ENCODE peak calls at places on chromosomes 3 and 15, in seven cellular contexts. One of them, this sample, is unnamed.
A peak's percentile ranks its signal among the peaks of the same experiment; 100 is the strongest.

GRCh38 chr3:23129062-23129461 is 74.1 kb upstream of the UBE2E2 start:
- DNase-seq in activated gamma-delta T cell: no peak
- DNase-seq in foreskin fibroblast: no peak
- DNase-seq in stimulated activated CD4-positive, alpha-beta T cell treated with anti-CD3 and anti-CD28 coated beads, Interleukin-1b, Interleukin-23, amount 100 ng/mL, for 1 hour: no peak
- DNase-seq in mucosa of descending colon: no peak
- DNase-seq in NCI-H1436: no peak
- DNase-seq in GM03348: peak; percentile 3
- DNase-seq in this sample: no peak

GRCh38 chr3:177721864-177722370 is 524.6 kb upstream of the TBL1XR1 start:
- DNase-seq in activated gamma-delta T cell: no peak
- DNase-seq in foreskin fibroblast: no peak
- DNase-seq in stimulated activated CD4-positive, alpha-beta T cell treated with anti-CD3 and anti-CD28 coated beads, Interleukin-1b, Interleukin-23, amount 100 ng/mL, for 1 hour: no peak
- DNase-seq in mucosa of descending colon: no peak
- DNase-seq in NCI-H1436: no peak
- DNase-seq in GM03348: no peak
- DNase-seq in this sample: no peak

GRCh38 chr3:150414273-150414672 is 6.2 kb downstream of the TSC22D2 start:
- DNase-seq in activated gamma-delta T cell: no peak
- DNase-seq in foreskin fibroblast: peak; percentile 68
- DNase-seq in stimulated activated CD4-positive, alpha-beta T cell treated with anti-CD3 and anti-CD28 coated beads, Interleukin-1b, Interleukin-23, amount 100 ng/mL, for 1 hour: no peak
- DNase-seq in mucosa of descending colon: no peak
- DNase-seq in NCI-H1436: no peak
- DNase-seq in GM03348: no peak
- DNase-seq in this sample: no peak

GRCh38 chr3:119098620-119099222 is 47.2 kb upstream of the TEX55 start:
- DNase-seq in activated gamma-delta T cell: no peak
- DNase-seq in foreskin fibroblast: peak; percentile 63
- DNase-seq in stimulated activated CD4-positive, alpha-beta T cell treated with anti-CD3 and anti-CD28 coated beads, Interleukin-1b, Interleukin-23, amount 100 ng/mL, for 1 hour: no peak
- DNase-seq in mucosa of descending colon: no peak
- DNase-seq in NCI-H1436: peak; percentile 19
- DNase-seq in GM03348: peak; percentile 63
- DNase-seq in this sample: peak; percentile 12

GRCh38 chr3:126967386-126967785 is 15.5 kb upstream of the PLXNA1 start:
- DNase-seq in activated gamma-delta T cell: no peak
- DNase-seq in foreskin fibroblast: no peak
- DNase-seq in stimulated activated CD4-positive, alpha-beta T cell treated with anti-CD3 and anti-CD28 coated beads, Interleukin-1b, Interleukin-23, amount 100 ng/mL, for 1 hour: no peak
- DNase-seq in mucosa of descending colon: peak; percentile 19
- DNase-seq in NCI-H1436: no peak
- DNase-seq in GM03348: no peak
- DNase-seq in this sample: no peak

GRCh38 chr3:17765819-17766472 is 23.5 kb upstream of the TBC1D5 start:
- DNase-seq in activated gamma-delta T cell: no peak
- DNase-seq in foreskin fibroblast: no peak
- DNase-seq in stimulated activated CD4-positive, alpha-beta T cell treated with anti-CD3 and anti-CD28 coated beads, Interleukin-1b, Interleukin-23, amount 100 ng/mL, for 1 hour: no peak
- DNase-seq in mucosa of descending colon: no peak
- DNase-seq in NCI-H1436: no peak
- DNase-seq in GM03348: no peak
- DNase-seq in this sample: no peak

GRCh38 chr3:3013299-3013698 is 96.9 kb downstream of the IL5RA start:
- DNase-seq in activated gamma-delta T cell: no peak
- DNase-seq in foreskin fibroblast: no peak
- DNase-seq in stimulated activated CD4-positive, alpha-beta T cell treated with anti-CD3 and anti-CD28 coated beads, Interleukin-1b, Interleukin-23, amount 100 ng/mL, for 1 hour: no peak
- DNase-seq in mucosa of descending colon: no peak
- DNase-seq in NCI-H1436: no peak
- DNase-seq in GM03348: no peak
- DNase-seq in this sample: no peak

GRCh38 chr3:1138036-1138435 is 45.2 kb downstream of the CNTN6 start:
- DNase-seq in activated gamma-delta T cell: no peak
- DNase-seq in foreskin fibroblast: no peak
- DNase-seq in stimulated activated CD4-positive, alpha-beta T cell treated with anti-CD3 and anti-CD28 coated beads, Interleukin-1b, Interleukin-23, amount 100 ng/mL, for 1 hour: no peak
- DNase-seq in mucosa of descending colon: no peak
- DNase-seq in NCI-H1436: no peak
- DNase-seq in GM03348: no peak
- DNase-seq in this sample: no peak

GRCh38 chr15:92770641-92771040 is 115.1 kb upstream of the FAM174B start:
- DNase-seq in activated gamma-delta T cell: no peak
- DNase-seq in foreskin fibroblast: no peak
- DNase-seq in stimulated activated CD4-positive, alpha-beta T cell treated with anti-CD3 and anti-CD28 coated beads, Interleukin-1b, Interleukin-23, amount 100 ng/mL, for 1 hour: no peak
- DNase-seq in mucosa of descending colon: no peak
- DNase-seq in NCI-H1436: no peak
- DNase-seq in GM03348: no peak
- DNase-seq in this sample: no peak

GRCh38 chr3:193852901-193853300 is 259.9 kb downstream of the OPA1 start:
- DNase-seq in activated gamma-delta T cell: no peak
- DNase-seq in foreskin fibroblast: no peak
- DNase-seq in stimulated activated CD4-positive, alpha-beta T cell treated with anti-CD3 and anti-CD28 coated beads, Interleukin-1b, Interleukin-23, amount 100 ng/mL, for 1 hour: no peak
- DNase-seq in mucosa of descending colon: no peak
- DNase-seq in NCI-H1436: no peak
- DNase-seq in GM03348: no peak
- DNase-seq in this sample: no peak

GRCh38 chr3:12046406-12046805 is 42.2 kb downstream of the SYN2 start:
- DNase-seq in activated gamma-delta T cell: no peak
- DNase-seq in foreskin fibroblast: peak; percentile 31
- DNase-seq in stimulated activated CD4-positive, alpha-beta T cell treated with anti-CD3 and anti-CD28 coated beads, Interleukin-1b, Interleukin-23, amount 100 ng/mL, for 1 hour: no peak
- DNase-seq in mucosa of descending colon: no peak
- DNase-seq in NCI-H1436: no peak
- DNase-seq in GM03348: no peak
- DNase-seq in this sample: no peak

GRCh38 chr3:62164746-62165145 is 208.6 kb downstream of the FEZF2 start:
- DNase-seq in activated gamma-delta T cell: no peak
- DNase-seq in foreskin fibroblast: no peak
- DNase-seq in stimulated activated CD4-positive, alpha-beta T cell treated with anti-CD3 and anti-CD28 coated beads, Interleukin-1b, Interleukin-23, amount 100 ng/mL, for 1 hour: no peak
- DNase-seq in mucosa of descending colon: no peak
- DNase-seq in NCI-H1436: no peak
- DNase-seq in GM03348: no peak
- DNase-seq in this sample: no peak

GRCh38 chr3:30342319-30343060 is 263.9 kb upstream of the TGFBR2 start:
- DNase-seq in activated gamma-delta T cell: no peak
- DNase-seq in foreskin fibroblast: peak; percentile 97
- DNase-seq in stimulated activated CD4-positive, alpha-beta T cell treated with anti-CD3 and anti-CD28 coated beads, Interleukin-1b, Interleukin-23, amount 100 ng/mL, for 1 hour: no peak
- DNase-seq in mucosa of descending colon: no peak
- DNase-seq in NCI-H1436: no peak
- DNase-seq in GM03348: peak; percentile 64
- DNase-seq in this sample: no peak

GRCh38 chr15:52076889-52077781 is 35.4 kb downstream of the BCL2L10 start:
- DNase-seq in activated gamma-delta T cell: no peak
- DNase-seq in foreskin fibroblast: peak; percentile 90
- DNase-seq in stimulated activated CD4-positive, alpha-beta T cell treated with anti-CD3 and anti-CD28 coated beads, Interleukin-1b, Interleukin-23, amount 100 ng/mL, for 1 hour: no peak
- DNase-seq in mucosa of descending colon: no peak
- DNase-seq in NCI-H1436: no peak
- DNase-seq in GM03348: peak; percentile 77
- DNase-seq in this sample: no peak

GRCh38 chr3:31213869-31214486 is 318.7 kb upstream of the STT3B start:
- DNase-seq in activated gamma-delta T cell: no peak
- DNase-seq in foreskin fibroblast: no peak
- DNase-seq in stimulated activated CD4-positive, alpha-beta T cell treated with anti-CD3 and anti-CD28 coated beads, Interleukin-1b, Interleukin-23, amount 100 ng/mL, for 1 hour: no peak
- DNase-seq in mucosa of descending colon: no peak
- DNase-seq in NCI-H1436: no peak
- DNase-seq in GM03348: no peak
- DNase-seq in this sample: peak; percentile 21

GRCh38 chr15:100711479-100712130 is 109.2 kb downstream of the ASB7 start:
- DNase-seq in activated gamma-delta T cell: no peak
- DNase-seq in foreskin fibroblast: peak; percentile 28
- DNase-seq in stimulated activated CD4-positive, alpha-beta T cell treated with anti-CD3 and anti-CD28 coated beads, Interleukin-1b, Interleukin-23, amount 100 ng/mL, for 1 hour: no peak
- DNase-seq in mucosa of descending colon: no peak
- DNase-seq in NCI-H1436: no peak
- DNase-seq in GM03348: no peak
- DNase-seq in this sample: no peak

GRCh38 chr15:89167267-89168176 is 53.9 kb downstream of the RLBP1 start:
- DNase-seq in activated gamma-delta T cell: no peak
- DNase-seq in foreskin fibroblast: peak; percentile 72
- DNase-seq in stimulated activated CD4-positive, alpha-beta T cell treated with anti-CD3 and anti-CD28 coated beads, Interleukin-1b, Interleukin-23, amount 100 ng/mL, for 1 hour: no peak
- DNase-seq in mucosa of descending colon: no peak
- DNase-seq in NCI-H1436: no peak
- DNase-seq in GM03348: peak; percentile 26
- DNase-seq in this sample: no peak

GRCh38 chr3:33173103-33173502 is 45.5 kb downstream of the SUSD5 start:
- DNase-seq in activated gamma-delta T cell: no peak
- DNase-seq in foreskin fibroblast: no peak
- DNase-seq in stimulated activated CD4-positive, alpha-beta T cell treated with anti-CD3 and anti-CD28 coated beads, Interleukin-1b, Interleukin-23, amount 100 ng/mL, for 1 hour: no peak
- DNase-seq in mucosa of descending colon: no peak
- DNase-seq in NCI-H1436: no peak
- DNase-seq in GM03348: no peak
- DNase-seq in this sample: no peak

GRCh38 chr3:42685363-42685881 is at the start of gene KLHL40:
- DNase-seq in activated gamma-delta T cell: no peak
- DNase-seq in foreskin fibroblast: no peak
- DNase-seq in stimulated activated CD4-positive, alpha-beta T cell treated with anti-CD3 and anti-CD28 coated beads, Interleukin-1b, Interleukin-23, amount 100 ng/mL, for 1 hour: no peak
- DNase-seq in mucosa of descending colon: peak; percentile 40
- DNase-seq in NCI-H1436: no peak
- DNase-seq in GM03348: no peak
- DNase-seq in this sample: no peak

GRCh38 chr15:52208306-52208946 is 17.2 kb upstream of the GNB5 start:
- DNase-seq in activated gamma-delta T cell: no peak
- DNase-seq in foreskin fibroblast: peak; percentile 74
- DNase-seq in stimulated activated CD4-positive, alpha-beta T cell treated with anti-CD3 and anti-CD28 coated beads, Interleukin-1b, Interleukin-23, amount 100 ng/mL, for 1 hour: peak; percentile 37
- DNase-seq in mucosa of descending colon: no peak
- DNase-seq in NCI-H1436: peak; percentile 54
- DNase-seq in GM03348: peak; percentile 82
- DNase-seq in this sample: peak; percentile 38

GRCh38 chr3:185540705-185541104 is 11.7 kb downstream of the LIPH start:
- DNase-seq in activated gamma-delta T cell: no peak
- DNase-seq in foreskin fibroblast: no peak
- DNase-seq in stimulated activated CD4-positive, alpha-beta T cell treated with anti-CD3 and anti-CD28 coated beads, Interleukin-1b, Interleukin-23, amount 100 ng/mL, for 1 hour: no peak
- DNase-seq in mucosa of descending colon: no peak
- DNase-seq in NCI-H1436: no peak
- DNase-seq in GM03348: no peak
- DNase-seq in this sample: no peak

GRCh38 chr3:11592460-11593298 is 51.0 kb downstream of the VGLL4 start:
- DNase-seq in activated gamma-delta T cell: no peak
- DNase-seq in foreskin fibroblast: peak; percentile 56
- DNase-seq in stimulated activated CD4-positive, alpha-beta T cell treated with anti-CD3 and anti-CD28 coated beads, Interleukin-1b, Interleukin-23, amount 100 ng/mL, for 1 hour: no peak
- DNase-seq in mucosa of descending colon: no peak
- DNase-seq in NCI-H1436: no peak
- DNase-seq in GM03348: no peak
- DNase-seq in this sample: no peak

GRCh38 chr3:126127452-126127851 is 43.5 kb upstream of the SLC41A3 start:
- DNase-seq in activated gamma-delta T cell: no peak
- DNase-seq in foreskin fibroblast: no peak
- DNase-seq in stimulated activated CD4-positive, alpha-beta T cell treated with anti-CD3 and anti-CD28 coated beads, Interleukin-1b, Interleukin-23, amount 100 ng/mL, for 1 hour: no peak
- DNase-seq in mucosa of descending colon: peak; percentile 18
- DNase-seq in NCI-H1436: no peak
- DNase-seq in GM03348: no peak
- DNase-seq in this sample: no peak

GRCh38 chr15:64597469-64597806 is 137.1 kb downstream of the ZNF609 start:
- DNase-seq in activated gamma-delta T cell: no peak
- DNase-seq in foreskin fibroblast: no peak
- DNase-seq in stimulated activated CD4-positive, alpha-beta T cell treated with anti-CD3 and anti-CD28 coated beads, Interleukin-1b, Interleukin-23, amount 100 ng/mL, for 1 hour: no peak
- DNase-seq in mucosa of descending colon: no peak
- DNase-seq in NCI-H1436: peak; percentile 54
- DNase-seq in GM03348: no peak
- DNase-seq in this sample: no peak

GRCh38 chr3:52025453-52025852 is 29.8 kb upstream of the RPL29 start:
- DNase-seq in activated gamma-delta T cell: no peak
- DNase-seq in foreskin fibroblast: no peak
- DNase-seq in stimulated activated CD4-positive, alpha-beta T cell treated with anti-CD3 and anti-CD28 coated beads, Interleukin-1b, Interleukin-23, amount 100 ng/mL, for 1 hour: no peak
- DNase-seq in mucosa of descending colon: no peak
- DNase-seq in NCI-H1436: no peak
- DNase-seq in GM03348: no peak
- DNase-seq in this sample: no peak

GRCh38 chr3:73600293-73600938 is 24.3 kb downstream of the PDZRN3 start:
- DNase-seq in activated gamma-delta T cell: no peak
- DNase-seq in foreskin fibroblast: peak; percentile 55
- DNase-seq in stimulated activated CD4-positive, alpha-beta T cell treated with anti-CD3 and anti-CD28 coated beads, Interleukin-1b, Interleukin-23, amount 100 ng/mL, for 1 hour: no peak
- DNase-seq in mucosa of descending colon: no peak
- DNase-seq in NCI-H1436: no peak
- DNase-seq in GM03348: peak; percentile 41
- DNase-seq in this sample: no peak

GRCh38 chr3:182896553-182896952 is 83.8 kb downstream of the DCUN1D1 start:
- DNase-seq in activated gamma-delta T cell: no peak
- DNase-seq in foreskin fibroblast: no peak
- DNase-seq in stimulated activated CD4-positive, alpha-beta T cell treated with anti-CD3 and anti-CD28 coated beads, Interleukin-1b, Interleukin-23, amount 100 ng/mL, for 1 hour: no peak
- DNase-seq in mucosa of descending colon: no peak
- DNase-seq in NCI-H1436: no peak
- DNase-seq in GM03348: no peak
- DNase-seq in this sample: no peak